ENCODE peak calls at places on chromosomes 4 and X, in six cellular contexts. One of them, this sample, is unnamed.

GRCh38 chr4:128501239-128501638 is 213.6 kb upstream of the PGRMC2 start:
- DNase-seq in T-helper 9 cell: no peak
- DNase-seq in stimulated activated naive B cell treated with anti-CD40 and anti-IgM and Interleukin-4, amounts not matched to agents 10 μg/mL and 1 μg/mL and 100 μg/mL, for 72 hours: no peak
- DNase-seq in omental fat pad: no peak
- DNase-seq in immature natural killer cell: no peak
- DNase-seq in fibroblast of mammary gland: no peak
- DNase-seq in this sample: no peak

GRCh38 chrX:137945470-137945869 is 379.5 kb downstream of the ZIC3 start:
- DNase-seq in T-helper 9 cell: no peak
- DNase-seq in stimulated activated naive B cell treated with anti-CD40 and anti-IgM and Interleukin-4, amounts not matched to agents 10 μg/mL and 1 μg/mL and 100 μg/mL, for 72 hours: no peak
- DNase-seq in omental fat pad: no peak
- DNase-seq in immature natural killer cell: no peak
- DNase-seq in fibroblast of mammary gland: no peak
- DNase-seq in this sample: no peak

GRCh38 chr4:57129477-57129876 is 19.3 kb upstream of the IGFBP7 start:
- DNase-seq in T-helper 9 cell: no peak
- DNase-seq in stimulated activated naive B cell treated with anti-CD40 and anti-IgM and Interleukin-4, amounts not matched to agents 10 μg/mL and 1 μg/mL and 100 μg/mL, for 72 hours: no peak
- DNase-seq in omental fat pad: no peak
- DNase-seq in immature natural killer cell: no peak
- DNase-seq in fibroblast of mammary gland: no peak
- DNase-seq in this sample: no peak

GRCh38 chrX:150761176-150761818 is 68.1 kb downstream of the MTMR1 start:
- DNase-seq in T-helper 9 cell: no peak
- DNase-seq in stimulated activated naive B cell treated with anti-CD40 and anti-IgM and Interleukin-4, amounts not matched to agents 10 μg/mL and 1 μg/mL and 100 μg/mL, for 72 hours: no peak
- DNase-seq in omental fat pad: no peak
- DNase-seq in immature natural killer cell: no peak
- DNase-seq in fibroblast of mammary gland: no peak
- DNase-seq in this sample: no peak

GRCh38 chrX:138191998-138192397 is 519.5 kb downstream of the FGF13 start:
- DNase-seq in T-helper 9 cell: no peak
- DNase-seq in stimulated activated naive B cell treated with anti-CD40 and anti-IgM and Interleukin-4, amounts not matched to agents 10 μg/mL and 1 μg/mL and 100 μg/mL, for 72 hours: no peak
- DNase-seq in omental fat pad: no peak
- DNase-seq in immature natural killer cell: no peak
- DNase-seq in fibroblast of mammary gland: peak
- DNase-seq in this sample: no peak

GRCh38 chr4:33226783-33227182 is 2506.6 kb downstream of the PCDH7 start:
- DNase-seq in T-helper 9 cell: no peak
- DNase-seq in stimulated activated naive B cell treated with anti-CD40 and anti-IgM and Interleukin-4, amounts not matched to agents 10 μg/mL and 1 μg/mL and 100 μg/mL, for 72 hours: no peak
- DNase-seq in omental fat pad: no peak
- DNase-seq in immature natural killer cell: no peak
- DNase-seq in fibroblast of mammary gland: no peak
- DNase-seq in this sample: no peak

GRCh38 chr4:23648846-23649596 is 240.8 kb downstream of the PPARGC1A start:
- DNase-seq in T-helper 9 cell: no peak
- DNase-seq in stimulated activated naive B cell treated with anti-CD40 and anti-IgM and Interleukin-4, amounts not matched to agents 10 μg/mL and 1 μg/mL and 100 μg/mL, for 72 hours: no peak
- DNase-seq in omental fat pad: no peak
- DNase-seq in immature natural killer cell: no peak
- DNase-seq in fibroblast of mammary gland: no peak
- DNase-seq in this sample: no peak

GRCh38 chrX:150690126-150690525 is 3.1 kb upstream of the MTMR1 start:
- DNase-seq in T-helper 9 cell: no peak
- DNase-seq in stimulated activated naive B cell treated with anti-CD40 and anti-IgM and Interleukin-4, amounts not matched to agents 10 μg/mL and 1 μg/mL and 100 μg/mL, for 72 hours: no peak
- DNase-seq in omental fat pad: no peak
- DNase-seq in immature natural killer cell: no peak
- DNase-seq in fibroblast of mammary gland: peak
- DNase-seq in this sample: peak

GRCh38 chrX:69618803-69619202 is 2.9 kb downstream of the EDA start:
- DNase-seq in T-helper 9 cell: no peak
- DNase-seq in stimulated activated naive B cell treated with anti-CD40 and anti-IgM and Interleukin-4, amounts not matched to agents 10 μg/mL and 1 μg/mL and 100 μg/mL, for 72 hours: no peak
- DNase-seq in omental fat pad: no peak
- DNase-seq in immature natural killer cell: no peak
- DNase-seq in fibroblast of mammary gland: peak
- DNase-seq in this sample: peak

GRCh38 chr4:25110653-25111329 is 49.5 kb downstream of the SEPSECS start:
- DNase-seq in T-helper 9 cell: no peak
- DNase-seq in stimulated activated naive B cell treated with anti-CD40 and anti-IgM and Interleukin-4, amounts not matched to agents 10 μg/mL and 1 μg/mL and 100 μg/mL, for 72 hours: no peak
- DNase-seq in omental fat pad: no peak
- DNase-seq in immature natural killer cell: no peak
- DNase-seq in fibroblast of mammary gland: no peak
- DNase-seq in this sample: no peak

GRCh38 chr4:171573181-171573580 is 240.0 kb upstream of the GALNTL6 start:
- DNase-seq in T-helper 9 cell: no peak
- DNase-seq in stimulated activated naive B cell treated with anti-CD40 and anti-IgM and Interleukin-4, amounts not matched to agents 10 μg/mL and 1 μg/mL and 100 μg/mL, for 72 hours: no peak
- DNase-seq in omental fat pad: no peak
- DNase-seq in immature natural killer cell: no peak
- DNase-seq in fibroblast of mammary gland: no peak
- DNase-seq in this sample: no peak

GRCh38 chr4:90103991-90104390 is 23.2 kb upstream of the CCSER1 start:
- DNase-seq in T-helper 9 cell: no peak
- DNase-seq in stimulated activated naive B cell treated with anti-CD40 and anti-IgM and Interleukin-4, amounts not matched to agents 10 μg/mL and 1 μg/mL and 100 μg/mL, for 72 hours: no peak
- DNase-seq in omental fat pad: no peak
- DNase-seq in immature natural killer cell: no peak
- DNase-seq in fibroblast of mammary gland: no peak
- DNase-seq in this sample: no peak

GRCh38 chr4:7291372-7292135 is 99.2 kb downstream of the SORCS2 start:
- DNase-seq in T-helper 9 cell: no peak
- DNase-seq in stimulated activated naive B cell treated with anti-CD40 and anti-IgM and Interleukin-4, amounts not matched to agents 10 μg/mL and 1 μg/mL and 100 μg/mL, for 72 hours: no peak
- DNase-seq in omental fat pad: no peak
- DNase-seq in immature natural killer cell: no peak
- DNase-seq in fibroblast of mammary gland: no peak
- DNase-seq in this sample: peak

GRCh38 chr4:158906073-158906472 is 137.2 kb downstream of the FNIP2 start:
- DNase-seq in T-helper 9 cell: no peak
- DNase-seq in stimulated activated naive B cell treated with anti-CD40 and anti-IgM and Interleukin-4, amounts not matched to agents 10 μg/mL and 1 μg/mL and 100 μg/mL, for 72 hours: no peak
- DNase-seq in omental fat pad: no peak
- DNase-seq in immature natural killer cell: no peak
- DNase-seq in fibroblast of mammary gland: no peak
- DNase-seq in this sample: no peak

GRCh38 chrX:10174810-10175209 is 18.0 kb downstream of the CLCN4 start:
- DNase-seq in T-helper 9 cell: no peak
- DNase-seq in stimulated activated naive B cell treated with anti-CD40 and anti-IgM and Interleukin-4, amounts not matched to agents 10 μg/mL and 1 μg/mL and 100 μg/mL, for 72 hours: no peak
- DNase-seq in omental fat pad: no peak
- DNase-seq in immature natural killer cell: no peak
- DNase-seq in fibroblast of mammary gland: no peak
- DNase-seq in this sample: no peak

GRCh38 chrX:13010546-13010945 is 33.9 kb downstream of the FAM9C start:
- DNase-seq in T-helper 9 cell: no peak
- DNase-seq in stimulated activated naive B cell treated with anti-CD40 and anti-IgM and Interleukin-4, amounts not matched to agents 10 μg/mL and 1 μg/mL and 100 μg/mL, for 72 hours: no peak
- DNase-seq in omental fat pad: no peak
- DNase-seq in immature natural killer cell: no peak
- DNase-seq in fibroblast of mammary gland: no peak
- DNase-seq in this sample: no peak

GRCh38 chr4:56653461-56654237 is 27.4 kb downstream of the HOPX start:
- DNase-seq in T-helper 9 cell: peak
- DNase-seq in stimulated activated naive B cell treated with anti-CD40 and anti-IgM and Interleukin-4, amounts not matched to agents 10 μg/mL and 1 μg/mL and 100 μg/mL, for 72 hours: no peak
- DNase-seq in omental fat pad: no peak
- DNase-seq in immature natural killer cell: peak
- DNase-seq in fibroblast of mammary gland: no peak
- DNase-seq in this sample: no peak

GRCh38 chr4:125765936-125766335 is 451.2 kb downstream of the FAT4 start:
- DNase-seq in T-helper 9 cell: no peak
- DNase-seq in stimulated activated naive B cell treated with anti-CD40 and anti-IgM and Interleukin-4, amounts not matched to agents 10 μg/mL and 1 μg/mL and 100 μg/mL, for 72 hours: no peak
- DNase-seq in omental fat pad: no peak
- DNase-seq in immature natural killer cell: no peak
- DNase-seq in fibroblast of mammary gland: peak
- DNase-seq in this sample: no peak

GRCh38 chr4:150224896-150225591 is 146.8 kb downstream of the DCLK2 start:
- DNase-seq in T-helper 9 cell: no peak
- DNase-seq in stimulated activated naive B cell treated with anti-CD40 and anti-IgM and Interleukin-4, amounts not matched to agents 10 μg/mL and 1 μg/mL and 100 μg/mL, for 72 hours: no peak
- DNase-seq in omental fat pad: no peak
- DNase-seq in immature natural killer cell: no peak
- DNase-seq in fibroblast of mammary gland: peak
- DNase-seq in this sample: peak

GRCh38 chr4:26763649-26764048 is 97.0 kb upstream of the STIM2 start:
- DNase-seq in T-helper 9 cell: no peak
- DNase-seq in stimulated activated naive B cell treated with anti-CD40 and anti-IgM and Interleukin-4, amounts not matched to agents 10 μg/mL and 1 μg/mL and 100 μg/mL, for 72 hours: no peak
- DNase-seq in omental fat pad: no peak
- DNase-seq in immature natural killer cell: no peak
- DNase-seq in fibroblast of mammary gland: no peak
- DNase-seq in this sample: no peak

This sample was measured in RPMI7951.